ENCODE peak calls at places on chromosomes 16 and 17, in eight cellular contexts. One of them, this sample, is unnamed.

GRCh38 chr16:20515580-20516179 is 60.5 kb downstream of the ACSM2B start:
- DNase-seq in skeletal muscle cell: no peak
- DNase-seq in activated naive CD4-positive, alpha-beta T cell treated with anti-CD3 and anti-CD28 coated beads, Interleukin-2, amount 10 ng/mL, durations not matched to agents 7 days and 5 days: no peak
- DNase-seq in left ventricle myocardium inferior: no peak
- DNase-seq in NCI-H748 treated with DMSO at 0.1 percent for 48 hours: no peak
- DNase-seq in omental fat pad: no peak
- DNase-seq in smooth muscle cell of the brain vasculature: no peak
- DNase-seq in NCI-H1092 treated with DMSO at 0.1 percent for 48 hours: no peak
- DNase-seq in this sample: no peak

GRCh38 chr17:57051886-57052342 is 33.1 kb upstream of the AKAP1 start:
- DNase-seq in smooth muscle cell of the brain vasculature: no peak
- DNase-seq in NCI-H1092 treated with DMSO at 0.1 percent for 48 hours: peak; percentile 45
- DNase-seq in NCI-H748 treated with DMSO at 0.1 percent for 48 hours: peak; percentile 87
- DNase-seq in left ventricle myocardium inferior: no peak
- DNase-seq in omental fat pad: no peak
- DNase-seq in skeletal muscle cell: no peak
- DNase-seq in activated naive CD4-positive, alpha-beta T cell treated with anti-CD3 and anti-CD28 coated beads, Interleukin-2, amount 10 ng/mL, durations not matched to agents 7 days and 5 days: no peak
- DNase-seq in this sample: no peak

GRCh38 chr17:50685691-50686493 is 21.8 kb downstream of the ANKRD40 start:
- DNase-seq in skeletal muscle cell: no peak
- DNase-seq in omental fat pad: no peak
- DNase-seq in left ventricle myocardium inferior: no peak
- DNase-seq in activated naive CD4-positive, alpha-beta T cell treated with anti-CD3 and anti-CD28 coated beads, Interleukin-2, amount 10 ng/mL, durations not matched to agents 7 days and 5 days: no peak
- DNase-seq in NCI-H1092 treated with DMSO at 0.1 percent for 48 hours: no peak
- DNase-seq in smooth muscle cell of the brain vasculature: no peak
- DNase-seq in NCI-H748 treated with DMSO at 0.1 percent for 48 hours: no peak
- DNase-seq in this sample: no peak

GRCh38 chr16:10612649-10613179 is 32.3 kb upstream of the EMP2 start:
- DNase-seq in omental fat pad: no peak
- DNase-seq in NCI-H748 treated with DMSO at 0.1 percent for 48 hours: no peak
- DNase-seq in skeletal muscle cell: no peak
- DNase-seq in smooth muscle cell of the brain vasculature: no peak
- DNase-seq in left ventricle myocardium inferior: no peak
- DNase-seq in activated naive CD4-positive, alpha-beta T cell treated with anti-CD3 and anti-CD28 coated beads, Interleukin-2, amount 10 ng/mL, durations not matched to agents 7 days and 5 days: no peak
- DNase-seq in NCI-H1092 treated with DMSO at 0.1 percent for 48 hours: no peak
- DNase-seq in this sample: no peak

GRCh38 chr16:83933885-83934683 is 19.0 kb upstream of the OSGIN1 start:
- DNase-seq in omental fat pad: no peak
- DNase-seq in left ventricle myocardium inferior: no peak
- DNase-seq in smooth muscle cell of the brain vasculature: no peak
- DNase-seq in NCI-H748 treated with DMSO at 0.1 percent for 48 hours: no peak
- DNase-seq in activated naive CD4-positive, alpha-beta T cell treated with anti-CD3 and anti-CD28 coated beads, Interleukin-2, amount 10 ng/mL, durations not matched to agents 7 days and 5 days: no peak
- DNase-seq in skeletal muscle cell: peak; percentile 90
- DNase-seq in NCI-H1092 treated with DMSO at 0.1 percent for 48 hours: no peak
- DNase-seq in this sample: no peak

GRCh38 chr16:81265658-81266451 is 27.4 kb downstream of the BCO1 start:
- DNase-seq in omental fat pad: no peak
- DNase-seq in NCI-H748 treated with DMSO at 0.1 percent for 48 hours: no peak
- DNase-seq in NCI-H1092 treated with DMSO at 0.1 percent for 48 hours: peak; percentile 3
- DNase-seq in left ventricle myocardium inferior: peak; percentile 86
- DNase-seq in smooth muscle cell of the brain vasculature: no peak
- DNase-seq in activated naive CD4-positive, alpha-beta T cell treated with anti-CD3 and anti-CD28 coated beads, Interleukin-2, amount 10 ng/mL, durations not matched to agents 7 days and 5 days: no peak
- DNase-seq in skeletal muscle cell: no peak
- DNase-seq in this sample: no peak

GRCh38 chr17:14015286-14015685 is 54.0 kb upstream of the COX10 start:
- DNase-seq in NCI-H1092 treated with DMSO at 0.1 percent for 48 hours: no peak
- DNase-seq in skeletal muscle cell: no peak
- DNase-seq in omental fat pad: no peak
- DNase-seq in smooth muscle cell of the brain vasculature: no peak
- DNase-seq in left ventricle myocardium inferior: no peak
- DNase-seq in activated naive CD4-positive, alpha-beta T cell treated with anti-CD3 and anti-CD28 coated beads, Interleukin-2, amount 10 ng/mL, durations not matched to agents 7 days and 5 days: no peak
- DNase-seq in NCI-H748 treated with DMSO at 0.1 percent for 48 hours: no peak
- DNase-seq in this sample: no peak

GRCh38 chr17:65545708-65546523 is 15.5 kb downstream of the AXIN2 start:
- DNase-seq in activated naive CD4-positive, alpha-beta T cell treated with anti-CD3 and anti-CD28 coated beads, Interleukin-2, amount 10 ng/mL, durations not matched to agents 7 days and 5 days: no peak
- DNase-seq in omental fat pad: no peak
- DNase-seq in NCI-H1092 treated with DMSO at 0.1 percent for 48 hours: no peak
- DNase-seq in NCI-H748 treated with DMSO at 0.1 percent for 48 hours: no peak
- DNase-seq in skeletal muscle cell: no peak
- DNase-seq in left ventricle myocardium inferior: peak; percentile 45
- DNase-seq in smooth muscle cell of the brain vasculature: no peak
- DNase-seq in this sample: no peak

This sample was measured in glomerular endothelial cell.